ENCODE peak calls at places on chromosomes 6 and 20, in seven cellular contexts. F is mesenchymal stem cell; V is AG04450; I is aorta; J is ovary; H is HL-60; C is CD8-positive, alpha-beta T cell. L is an unnamed sample. For H3K27me3, the result is how much of the 10 kb centered on the place peaks cover.

GRCh38 chr20:37929366-37930014 is 26.6 kb downstream of the VSTM2L start:
- DNase-seq in F (no peak), V (no peak), I (no peak), J (no peak), H (no peak), C (no peak), L (peak)

GRCh38 chr20:43564455-43564854 is 5.6 kb downstream of the SGK2 start:
- DNase-seq in F (no peak), V (no peak), I (no peak), J (no peak), H (no peak), C (no peak), L (no peak)

GRCh38 chr6:117555882-117556498 is 46.3 kb downstream of the GOPC start:
- DNase-seq in F (peak), V (no peak), I (no peak), J (peak), H (no peak), C (peak), L (no peak)

GRCh38 chr6:117317261-117317660 is 51.9 kb downstream of the VGLL2 start:
- DNase-seq in F (peak), V (no peak), I (no peak), J (no peak), H (no peak), C (no peak), L (no peak)

GRCh38 chr20:1184260-1184637 is 532 bp downstream of the TMEM74B start:
- DNase-seq in F (no peak), V (no peak), I (no peak), J (no peak), H (no peak), C (no peak), L (no peak)

GRCh38 chr6:29790626-29791025 is 37.0 kb upstream of the HLA-G start:
- DNase-seq in F (no peak), V (no peak), I (no peak), J (no peak), H (no peak), C (no peak), L (peak)

GRCh38 chr20:58308290-58308679 is 1.2 kb upstream of the RAB22A start:
- DNase-seq in F (no peak), V (no peak), I (no peak), J (no peak), H (no peak), C (no peak), L (no peak)

GRCh38 chr6:37126554-37126906 is 43.4 kb upstream of the PIM1 start:
- DNase-seq in F (no peak), V (no peak), I (no peak), J (no peak), H (no peak), C (no peak), L (no peak)

GRCh38 chr6:83055366-83055964 is 10.2 kb downstream of the UBE3D start:
- DNase-seq in F (peak), V (no peak), I (no peak), J (peak), H (no peak), C (no peak), L (peak)

GRCh38 chr6:166713608-166714510 is 86.8 kb upstream of the RPS6KA2 start:
- DNase-seq in F (no peak), V (no peak), I (no peak), J (no peak), H (no peak), C (no peak), L (peak)

GRCh38 chr6:16216501-16217155 is 21.8 kb upstream of the GMPR start:
- DNase-seq in F (no peak), V (no peak), I (no peak), J (peak), H (no peak), C (no peak), L (no peak)

GRCh38 chr6:77180367-77180766 is 282.9 kb downstream of the HTR1B start:
- DNase-seq in F (no peak), V (no peak), I (no peak), J (no peak), H (no peak), C (no peak), L (no peak)

GRCh38 chr20:50519036-50519780 is 9.0 kb downstream of the PTPN1 start:
- DNase-seq in F (no peak), V (no peak), I (no peak), J (no peak), H (no peak), C (no peak), L (no peak)

GRCh38 chr6:122772724-122773123 is 6.8 kb upstream of the FABP7 start:
- DNase-seq in F (no peak), V (no peak), I (no peak), J (no peak), H (no peak), C (no peak), L (no peak)

GRCh38 chr6:137095651-137096238 is 51.0 kb upstream of the IL20RA start:
- DNase-seq in F (no peak), V (no peak), I (no peak), J (no peak), H (peak), C (no peak), L (no peak)

GRCh38 chr6:167933290-167933689 is 64.2 kb upstream of the KIF25 start:
- DNase-seq in F (no peak), V (no peak), I (no peak), J (no peak), H (no peak), C (no peak), L (no peak)

GRCh38 chr6:132587462-132587861 is 2.1 kb downstream of the TAAR5 start:
- DNase-seq in F (no peak), V (no peak), I (no peak), J (no peak), H (no peak), C (no peak), L (no peak)

GRCh38 chr6:169324661-169325459 is 71.2 kb upstream of the THBS2 start:
- DNase-seq in F (no peak), V (no peak), I (no peak), J (no peak), H (no peak), C (no peak), L (peak)

GRCh38 chr6:24994812-24995211 is 59.1 kb upstream of the RIPOR2 start:
- DNase-seq in F (no peak), V (no peak), I (no peak), J (no peak), H (no peak), C (no peak), L (no peak)

GRCh38 chr20:64159711-64160110 is 4.5 kb upstream of the MYT1 start:
- DNase-seq in F (no peak), V (no peak), I (no peak), J (no peak), H (no peak), C (no peak), L (no peak)

GRCh38 chr6:112626468-112627082 is 279.4 kb downstream of the RFPL4B start:
- DNase-seq in F (peak), V (peak), I (no peak), J (no peak), H (no peak), C (no peak), L (peak)

GRCh38 chr20:37552415-37552814 is 24.7 kb upstream of the BLCAP start:
- DNase-seq in F (peak), V (no peak), I (no peak), J (no peak), H (no peak), C (no peak), L (no peak)

GRCh38 chr6:62999796-63000195 is 211.5 kb upstream of the FKBP1C start:
- DNase-seq in F (peak), V (no peak), I (no peak), J (no peak), H (no peak), C (no peak), L (no peak)

GRCh38 chr6:149513915-149514314 is 29.1 kb upstream of the ZC3H12D start:
- DNase-seq in F (no peak), V (no peak), I (no peak), J (no peak), H (no peak), C (no peak), L (no peak)

GRCh38 chr20:7940341-7940740 is at the start of gene HAO1:
- DNase-seq in F (no peak), V (no peak), I (no peak), J (no peak), H (no peak), C (no peak), L (no peak)

GRCh38 chr6:143694013-143694412 is 16.2 kb downstream of the PHACTR2 start:
- DNase-seq in F (no peak), V (no peak), I (no peak), J (no peak), H (no peak), C (no peak), L (no peak)

GRCh38 chr20:37749185-37749584 is 55.4 kb downstream of the CTNNBL1 start:
- DNase-seq in F (no peak), V (no peak), I (no peak), J (no peak), H (no peak), C (no peak), L (no peak)

GRCh38 chr6:128655978-128656498 is 135.6 kb upstream of the PTPRK start:
- DNase-seq in F (peak), V (peak), I (no peak), J (no peak), H (no peak), C (no peak), L (peak)

GRCh38 chr6:27209167-27209566 is 38.3 kb upstream of the PRSS16 start:
- DNase-seq in F (no peak), V (no peak), I (no peak), J (no peak), H (no peak), C (no peak), L (peak)

GRCh38 chr20:52078289-52078688 is 113.3 kb downstream of the ZFP64 start:
- DNase-seq in F (no peak), V (no peak), I (no peak), J (no peak), H (no peak), C (no peak), L (no peak)

GRCh38 chr20:25046736-25047666 is 10.9 kb downstream of the ACSS1 start:
- DNase-seq in F (no peak), V (no peak), I (peak), J (no peak), H (no peak), C (no peak), L (no peak)

GRCh38 chr20:497979-498378 is 35.6 kb upstream of the TBC1D20 start:
- DNase-seq in F (no peak), V (no peak), I (no peak), J (no peak), H (no peak), C (no peak), L (no peak)

GRCh38 chr20:43941476-43942212 is 27.0 kb downstream of the TOX2 start:
- DNase-seq in F (no peak), V (no peak), I (no peak), J (no peak), H (peak), C (no peak), L (no peak)

GRCh38 chr20:57263127-57263609 is 3.3 kb downstream of the BMP7 start:
- DNase-seq in F (no peak), V (no peak), I (no peak), J (no peak), H (no peak), C (no peak), L (peak)
- H3K27me3 ChIP-seq in F (half or more), V (half or more), I (under half), J (under half), H (half or more), C (under half), L (under half)

DNA sequence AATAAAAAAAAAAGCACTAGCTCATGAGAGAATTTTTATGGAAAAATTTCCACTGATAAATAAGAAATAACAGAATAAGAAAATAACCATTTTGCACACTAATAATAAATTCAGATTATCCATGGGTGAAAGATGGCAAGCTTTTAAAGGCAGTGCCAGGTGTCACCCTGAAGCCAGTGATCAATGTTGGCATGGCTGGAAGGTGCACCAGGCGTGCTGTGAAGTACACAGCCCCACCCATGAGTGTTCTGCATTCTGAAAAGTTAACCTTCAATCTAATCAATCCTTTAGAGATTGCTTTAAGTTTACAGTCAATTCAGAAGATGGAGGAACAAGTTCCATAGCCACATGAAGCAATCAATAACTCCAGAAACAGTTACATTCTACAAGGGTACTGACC is 284.4 kb downstream of the C6orf118 start:
- DNase-seq in F (no peak), V (no peak), I (no peak), J (no peak), H (no peak), C (no peak), L (no peak)
- H3K27me3 ChIP-seq in F (under half), V (under half), I (under half), J (under half), H (under half), C (under half), L (under half)

DNA sequence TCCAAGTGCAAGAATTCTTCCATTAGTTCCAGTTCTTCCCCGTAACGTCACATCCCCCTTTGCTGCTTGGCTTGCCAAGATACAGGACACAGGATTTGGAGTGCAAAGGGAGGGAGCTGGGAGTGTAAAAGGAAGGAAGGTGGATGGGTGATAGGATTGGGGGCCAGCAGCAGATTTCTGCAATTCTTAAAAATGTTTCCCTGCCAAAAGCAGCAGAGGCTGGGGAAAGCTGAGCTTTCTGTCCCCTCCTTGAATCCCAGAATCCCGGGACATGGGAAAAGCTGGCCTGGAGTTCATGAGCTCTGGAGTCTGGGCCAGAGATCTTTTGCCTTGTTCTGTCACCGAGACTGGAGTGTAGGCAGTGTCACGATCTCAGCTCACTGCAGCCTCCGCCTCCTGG is 60.0 kb upstream of the EPB41L1 start:
- DNase-seq in F (no peak), V (no peak), I (peak), J (no peak), H (no peak), C (no peak), L (peak)
- H3K27me3 ChIP-seq in F (under half), V (under half), I (under half), J (under half), H (under half), C (under half), L (under half)

GRCh38 chr20:62996596-62996982 is 10.2 kb downstream of the BHLHE23 start:
- DNase-seq in F (no peak), V (no peak), I (no peak), J (no peak), H (no peak), C (no peak), L (no peak)
- H3K27me3 ChIP-seq in F (half or more), V (half or more), I (under half), J (under half), H (under half), C (under half), L (under half)